ENCODE peak calls at places on chromosomes 16 and 17, in nine cellular contexts. S is NCI-H1436; U is nephron progenitor cell; R is AG09309; L is Peyer's patch; E is stimulated activated CD8-positive, alpha-beta memory T cell treated with anti-CD3 and anti-CD28 coated beads, Interleukin-4, amount 100 ng/mL, for 1 hour; Y is H4; Q is HAP-1; B is fibroblast of pulmonary artery. J is an unnamed sample.
A peak's percentile ranks its signal among the peaks of the same experiment; 100 is the strongest.

GRCh38 chr16:71255721-71256120 is 25.2 kb upstream of the HYDIN start:
- DNase-seq in E (no peak), B (no peak), R (no peak), Q (no peak), Y (no peak), U (peak; percentile 4), S (no peak), L (no peak), J (no peak)

GRCh38 chr16:63577891-63578290 is 1541.7 kb upstream of the CDH8 start:
- DNase-seq in Y (no peak), B (no peak), U (no peak), L (no peak), Q (no peak), R (no peak), S (no peak), E (no peak), J (no peak)

GRCh38 chr17:37392024-37392590 is 14.5 kb downstream of the ACACA start:
- DNase-seq in S (no peak), B (peak; percentile 85), U (no peak), E (no peak), R (no peak), Q (no peak), Y (no peak), L (no peak), J (no peak)

GRCh38 chr16:29736112-29736511 is 9.7 kb downstream of the C16orf54 start:
- DNase-seq in E (no peak), S (no peak), L (no peak), B (no peak), R (no peak), Y (no peak), Q (no peak), U (no peak), J (no peak)

GRCh38 chr16:79372504-79373184 is 227.9 kb downstream of the MAF start:
- DNase-seq in E (no peak), Y (peak; percentile 92), U (no peak), L (no peak), R (no peak), B (peak; percentile 3), Q (no peak), S (no peak), J (no peak)

GRCh38 chr17:19342611-19343255 is 19.8 kb downstream of the B9D1 start:
- DNase-seq in Y (no peak), L (peak; percentile 36), B (no peak), E (no peak), S (no peak), Q (no peak), U (no peak), R (no peak), J (no peak)

GRCh38 chr17:12659500-12659899 is 6.2 kb upstream of the MYOCD start:
- DNase-seq in S (no peak), Y (no peak), E (no peak), R (peak; percentile 43), U (no peak), L (no peak), B (peak; percentile 27), Q (no peak), J (no peak)

GRCh38 chr16:30697264-30698138 is 1.5 kb upstream of the SRCAP start:
- DNase-seq in S (no peak), L (no peak), B (no peak), Y (peak; percentile 97), Q (peak; percentile 8), R (no peak), E (no peak), U (no peak), J (no peak)

GRCh38 chr16:78407191-78407590 is 307.7 kb downstream of the WWOX start:
- DNase-seq in S (no peak), Y (peak; percentile 48), E (no peak), U (no peak), L (no peak), Q (no peak), B (peak; percentile 1), R (no peak), J (no peak)

GRCh38 chr17:8002646-8003593 is 505 bp downstream of the GUCY2D start:
- DNase-seq in U (no peak), B (no peak), S (no peak), Q (no peak), R (no peak), L (no peak), E (no peak), Y (no peak), J (no peak)

GRCh38 chr17:48756816-48757215 is 28.3 kb upstream of the HOXB13 start:
- DNase-seq in Q (no peak), R (no peak), E (no peak), B (no peak), U (no peak), Y (no peak), L (no peak), S (no peak), J (no peak)

GRCh38 chr17:59423137-59423703 is 91.8 kb downstream of the YPEL2 start:
- DNase-seq in S (no peak), R (no peak), L (no peak), B (peak; percentile 90), U (peak; percentile 18), Y (peak; percentile 62), Q (no peak), E (no peak), J (no peak)

GRCh38 chr17:27481327-27481726 is 25.1 kb downstream of the KSR1 start:
- DNase-seq in B (no peak), L (peak; percentile 86), S (no peak), Q (no peak), R (no peak), U (no peak), Y (no peak), E (peak; percentile 19), J (no peak)

GRCh38 chr17:18151290-18151689 is 32.3 kb upstream of the ALKBH5 start:
- DNase-seq in Y (no peak), Q (no peak), L (no peak), B (no peak), U (no peak), R (no peak), S (no peak), E (no peak), J (no peak)